ENCODE peak calls at places on chromosomes 7 and 10, in eight cellular contexts. W is transverse colon, S is stomach, X is K562, F is A549, O is SK-N-SH, D is ovary, E is sigmoid colon. I is an unnamed sample.

GRCh38 chr10:33143160-33143728 is 185.2 kb upstream of the ITGB1 start:
- DNase-seq in F (peak), S (no peak), O (no peak), D (no peak), W (no peak), E (peak), X (no peak), I (no peak)

GRCh38 chr7:92625617-92626016 is 35.4 kb upstream of the FAM133B start:
- DNase-seq in S (no peak), D (no peak), F (no peak), O (no peak), W (no peak), X (no peak), E (no peak), I (no peak)

GRCh38 chr7:123230603-123231002 is 30.8 kb upstream of the SLC13A1 start:
- DNase-seq in E (no peak), S (no peak), D (no peak), X (no peak), F (no peak), O (no peak), W (no peak), I (no peak)

GRCh38 chr10:101536800-101537199 is 51.3 kb downstream of the POLL start:
- DNase-seq in W (no peak), X (peak), D (no peak), F (peak), O (peak), S (no peak), E (no peak), I (no peak)

GRCh38 chr10:106795619-106796018 is 368.9 kb downstream of the SORCS1 start:
- DNase-seq in S (no peak), O (peak), F (no peak), D (peak), X (peak), W (peak), E (peak), I (peak)

GRCh38 chr10:34526758-34527730 is 288.1 kb downstream of the PARD3 start:
- DNase-seq in O (no peak), W (no peak), S (no peak), F (peak), X (no peak), E (no peak), D (no peak), I (no peak)

GRCh38 chr10:98403812-98404504 is 11.0 kb downstream of the PYROXD2 start:
- DNase-seq in E (no peak), O (no peak), F (no peak), S (no peak), D (no peak), X (no peak), W (no peak), I (no peak)

GRCh38 chr7:23044581-23044980 is 30.7 kb upstream of the HYCC1 start:
- DNase-seq in X (no peak), W (no peak), O (no peak), D (no peak), F (no peak), S (no peak), E (no peak), I (no peak)

GRCh38 chr7:921581-922333 is 32.7 kb downstream of the ADAP1 start:
- DNase-seq in F (no peak), X (no peak), E (peak), O (no peak), W (peak), S (peak), D (peak), I (peak)

GRCh38 chr10:86294346-86295265 is 72.0 kb downstream of the GRID1 start:
- DNase-seq in F (no peak), S (peak), D (no peak), O (peak), W (no peak), E (peak), X (no peak), I (no peak)

GRCh38 chr10:43417950-43418768 is 9.2 kb upstream of the HNRNPF start:
- DNase-seq in E (no peak), F (no peak), O (no peak), D (no peak), X (peak), W (no peak), S (no peak), I (no peak)

GRCh38 chr10:78700413-78700812 is 368.4 kb upstream of the ZMIZ1 start:
- DNase-seq in E (no peak), D (peak), O (no peak), W (peak), F (no peak), S (peak), X (no peak), I (no peak)

GRCh38 chr10:34018129-34018528 is 683.7 kb upstream of the NRP1 start:
- DNase-seq in D (no peak), F (no peak), W (no peak), O (no peak), E (no peak), S (no peak), X (no peak), I (no peak)

GRCh38 chr7:40437498-40437897 is 302.7 kb downstream of the SUGCT start:
- DNase-seq in W (no peak), E (no peak), F (no peak), D (no peak), O (no peak), S (no peak), X (no peak), I (no peak)

GRCh38 chr10:110141185-110141584 is 66.2 kb upstream of the MXI1 start:
- DNase-seq in F (no peak), O (no peak), S (no peak), D (no peak), X (no peak), W (peak), E (no peak), I (no peak)

GRCh38 chr10:43211431-43212042 is 55.3 kb downstream of the RASGEF1A start:
- DNase-seq in O (no peak), S (no peak), W (no peak), X (no peak), F (no peak), D (peak), E (peak), I (no peak)

GRCh38 chr10:48634198-48634983 is 29.5 kb upstream of the ARHGAP22 start:
- DNase-seq in F (no peak), S (no peak), E (peak), D (no peak), X (no peak), W (peak), O (no peak), I (peak)

GRCh38 chr7:36987363-36987724 is 263.1 kb upstream of the AOAH start:
- DNase-seq in W (no peak), E (no peak), F (no peak), O (no peak), S (no peak), D (no peak), X (no peak), I (no peak)

GRCh38 chr10:103653581-103654020 is 160.1 kb downstream of the NEURL1 start:
- DNase-seq in E (no peak), W (peak), D (no peak), X (no peak), F (no peak), O (no peak), S (peak), I (no peak)

GRCh38 chr7:128094111-128094570 is 62.9 kb upstream of the LRRC4 start:
- DNase-seq in W (no peak), F (no peak), S (no peak), D (no peak), X (no peak), O (no peak), E (no peak), I (no peak)

GRCh38 chr10:44279376-44279775 is 105.5 kb downstream of the CXCL12 start:
- DNase-seq in X (no peak), O (no peak), F (no peak), S (no peak), D (no peak), E (no peak), W (no peak), I (no peak)

GRCh38 chr7:155570991-155571390 is 24.6 kb upstream of the CNPY1 start:
- DNase-seq in D (no peak), X (no peak), O (no peak), F (no peak), W (no peak), E (no peak), S (no peak), I (no peak)

GRCh38 chr7:144074374-144074773 is 4.8 kb downstream of the OR2A25 start:
- DNase-seq in F (no peak), O (no peak), E (no peak), X (peak), D (no peak), S (no peak), W (no peak), I (no peak)

GRCh38 chr7:44084695-44085094 is 2.4 kb upstream of the POLM start:
- DNase-seq in D (no peak), E (no peak), S (no peak), O (no peak), F (no peak), W (no peak), X (no peak), I (no peak)

GRCh38 chr10:86685893-86686632 is 17.8 kb downstream of the LDB3 start:
- DNase-seq in E (no peak), O (no peak), S (no peak), X (no peak), F (no peak), W (no peak), D (no peak), I (no peak)

GRCh38 chr10:137031-137430 is 1.8 kb downstream of the ZMYND11 start:
- DNase-seq in D (no peak), X (peak), W (no peak), F (peak), E (no peak), O (peak), S (no peak), I (no peak)

GRCh38 chr7:16929146-16929762 is 47.5 kb upstream of the AGR3 start:
- DNase-seq in F (no peak), S (no peak), O (no peak), W (no peak), E (no peak), X (no peak), D (no peak), I (no peak)
- TF ChIP-seq EP300 in F (no peak), S (no peak), O (no peak), W (no peak), E (no peak), X (no peak), D (no peak), I (no peak)

GRCh38 chr10:132793871-132794849 is 8.2 kb upstream of the NKX6-2 start:
- DNase-seq in F (no peak), X (no peak), W (no peak), D (no peak), E (no peak), S (no peak), O (peak), I (no peak)
- TF ChIP-seq EP300 in F (no peak), X (no peak), W (no peak), D (no peak), E (no peak), S (no peak), O (no peak), I (no peak)

GRCh38 chr7:8249121-8249520 is 12.8 kb downstream of the ICA1 start:
- DNase-seq in E (no peak), D (no peak), X (no peak), W (no peak), O (no peak), F (no peak), S (no peak), I (no peak)

GRCh38 chr7:8254667-8255066 is 7.3 kb downstream of the ICA1 start:
- DNase-seq in E (no peak), O (no peak), X (no peak), F (no peak), S (peak), D (no peak), W (no peak), I (no peak)

GRCh38 chr7:8254215-8254614 is 7.8 kb downstream of the ICA1 start:
- DNase-seq in D (no peak), S (no peak), F (no peak), E (no peak), X (no peak), O (no peak), W (no peak), I (no peak)

GRCh38 chr7:8250547-8250946 is 11.4 kb downstream of the ICA1 start:
- DNase-seq in O (no peak), W (no peak), D (no peak), F (no peak), X (no peak), S (no peak), E (no peak), I (no peak)

GRCh38 chr7:8251195-8251594 is 10.8 kb downstream of the ICA1 start:
- DNase-seq in D (no peak), S (no peak), O (no peak), F (no peak), E (no peak), X (no peak), W (no peak), I (no peak)
- TF ChIP-seq EP300 in D (no peak), S (no peak), O (no peak), F (no peak), E (no peak), X (no peak), W (no peak), I (no peak)

GRCh38 chr7:27586825-27587224 is 75.9 kb downstream of the HIBADH start:
- DNase-seq in O (peak), D (no peak), E (no peak), S (no peak), W (peak), F (no peak), X (no peak), I (no peak)
- TF ChIP-seq EP300 in O (no peak), D (no peak), E (no peak), S (no peak), W (no peak), F (no peak), X (no peak), I (no peak)

GRCh38 chr10:113304726-113305125 is 248.1 kb upstream of the HABP2 start:
- DNase-seq in F (no peak), E (no peak), O (no peak), S (no peak), D (no peak), W (no peak), X (no peak), I (no peak)
- TF ChIP-seq EP300 in F (no peak), E (no peak), O (no peak), S (no peak), D (no peak), W (no peak), X (no peak), I (no peak)

DNA sequence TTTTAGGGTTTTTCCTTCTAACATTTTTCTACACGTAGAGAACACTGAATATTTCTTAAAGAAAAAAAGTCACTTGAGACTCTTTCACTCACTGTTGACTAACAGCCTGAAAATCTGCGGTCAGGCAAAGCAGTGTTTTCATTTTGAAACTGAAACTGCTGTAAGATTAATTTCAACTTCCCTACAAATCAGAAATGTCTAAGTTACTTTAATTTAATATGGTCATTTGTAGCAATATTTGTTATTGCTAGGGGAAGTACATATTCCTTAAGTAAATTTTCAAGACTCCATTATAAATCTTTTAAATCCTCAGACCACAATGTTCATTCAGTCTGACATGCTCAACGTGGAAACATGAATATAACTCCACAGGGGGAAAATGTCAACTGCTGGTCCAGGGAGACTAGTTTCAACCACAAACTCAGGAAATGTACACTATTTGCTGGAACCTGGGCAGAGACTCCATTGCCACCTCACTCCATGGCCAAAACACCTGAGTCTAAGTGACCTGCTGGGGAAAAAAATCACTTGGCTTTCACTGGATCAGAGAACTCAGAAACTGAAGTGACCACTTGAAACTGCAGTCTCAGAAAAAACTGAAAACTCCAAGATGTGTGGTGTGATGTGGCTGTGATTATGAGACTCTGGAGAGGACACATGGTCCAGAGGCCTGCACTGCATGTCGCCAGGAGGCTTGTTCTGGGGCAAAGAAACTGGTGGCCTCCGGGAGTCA is 161.2 kb downstream of the TAX1BP1 start:
- DNase-seq in X (no peak), E (no peak), F (no peak), W (no peak), D (no peak), O (no peak), S (no peak), I (no peak)
- TF ChIP-seq EP300 in X (no peak), E (no peak), F (no peak), W (no peak), D (no peak), O (no peak), S (no peak), I (no peak)

DNA sequence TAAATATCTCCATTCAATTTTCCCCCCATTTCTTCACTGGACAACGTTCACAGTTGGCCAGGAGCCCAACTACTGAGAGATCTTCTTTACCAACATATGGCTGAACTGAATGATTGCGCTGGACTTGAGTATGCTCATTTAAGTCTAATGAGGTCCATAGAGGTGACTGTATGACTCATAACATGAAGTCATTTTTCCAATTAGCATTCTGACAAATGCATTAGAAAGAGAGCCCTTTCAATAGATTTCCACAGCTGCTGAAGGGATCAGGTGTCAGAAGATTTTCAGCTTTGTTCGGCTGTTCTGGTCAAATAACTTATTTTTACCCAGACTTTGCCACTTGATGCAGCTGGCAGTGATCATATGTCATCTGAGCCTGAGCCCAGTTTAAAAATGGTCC is 438.0 kb downstream of the ETV1 start:
- DNase-seq in W (no peak), E (no peak), F (no peak), D (no peak), X (no peak), O (no peak), S (no peak), I (no peak)
- TF ChIP-seq EP300 in W (no peak), E (no peak), F (no peak), D (no peak), X (no peak), O (no peak), S (no peak), I (no peak)